ENCODE peak calls at places on chromosome 2, in four cellular contexts. Y is K562, J is endothelial cell of umbilical vein, H is A549. Q is an unnamed sample.

GRCh38 chr2:50727940-50728339 is 304.0 kb downstream of the NRXN1 start:
- DNase-seq in H (no peak), J (no peak), Y (no peak), Q (no peak)

GRCh38 chr2:65456074-65456473 is 23.7 kb upstream of the SPRED2 start:
- DNase-seq in J (no peak), Y (no peak), H (no peak), Q (no peak)

GRCh38 chr2:67234443-67234842 is 162.7 kb upstream of the ETAA1 start:
- DNase-seq in J (peak), Y (no peak), H (peak), Q (peak)

GRCh38 chr2:163044116-163044515 is 205.5 kb upstream of the KCNH7 start:
- DNase-seq in H (peak), Y (no peak), J (no peak), Q (no peak)

GRCh38 chr2:158667567-158667966 is 127.5 kb upstream of the DAPL1 start:
- DNase-seq in J (peak), Y (no peak), H (no peak), Q (no peak)

GRCh38 chr2:151251012-151251411 is 10.7 kb downstream of the RBM43 start:
- DNase-seq in H (no peak), J (no peak), Y (no peak), Q (no peak)

GRCh38 chr2:197950754-197951153 is 146.4 kb downstream of the PLCL1 start:
- DNase-seq in H (no peak), Y (no peak), J (no peak), Q (no peak)

GRCh38 chr2:1705557-1706076 is 38.7 kb downstream of the PXDN start:
- DNase-seq in H (no peak), J (no peak), Y (no peak), Q (no peak)

GRCh38 chr2:128145651-128146050 is 54.7 kb downstream of the UGGT1 start:
- DNase-seq in J (peak), Y (no peak), H (no peak), Q (no peak)

GRCh38 chr2:8126783-8127182 is 555.1 kb upstream of the ID2 start:
- DNase-seq in Y (no peak), H (no peak), J (no peak), Q (no peak)

GRCh38 chr2:7118606-7119503 is 201.6 kb downstream of the RNF144A start:
- DNase-seq in J (no peak), Y (peak), H (peak), Q (peak)
- TF ChIP-seq CTCF in J (no peak), Y (peak), H (peak), Q (peak)

DNA sequence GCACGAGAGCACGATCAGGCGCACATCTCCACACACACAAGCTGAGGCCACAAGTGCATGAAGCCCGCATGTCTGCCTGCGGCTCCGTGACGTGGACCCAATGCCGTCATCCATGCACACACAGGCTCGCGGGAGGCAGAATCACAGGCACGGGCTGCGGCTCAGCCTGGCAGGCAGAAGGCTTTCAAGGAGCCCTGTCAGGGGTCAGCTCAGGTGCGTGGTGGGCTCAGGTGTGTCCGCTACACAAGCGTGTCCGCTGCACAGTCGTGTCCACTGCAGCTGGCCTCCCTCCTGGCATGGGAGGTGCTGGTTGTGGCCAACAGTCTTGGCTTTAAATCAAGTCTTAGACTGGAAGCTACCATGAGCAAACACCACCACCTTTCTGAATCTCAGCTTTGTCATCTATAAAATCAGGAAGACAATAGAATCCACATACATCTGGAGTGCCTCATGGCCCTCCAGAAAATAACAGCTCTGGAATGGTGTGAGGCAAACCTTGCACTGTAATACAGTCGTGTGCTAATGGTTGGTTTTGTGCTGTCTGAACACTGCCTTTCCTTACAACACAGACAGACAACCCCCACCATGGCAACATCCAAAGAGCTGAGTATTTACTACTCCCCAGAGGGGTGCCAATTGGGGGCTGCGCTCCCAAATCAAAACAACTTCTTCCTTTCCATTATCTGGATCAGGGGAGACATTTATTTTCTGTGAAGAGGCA is 210.1 kb downstream of the NDUFA10 start:
- DNase-seq in H (no peak), J (no peak), Y (no peak), Q (no peak)
- TF ChIP-seq MYC in H (no peak), J (no peak), Y (no peak), Q (no peak)

GRCh38 chr2:200419325-200419724 is 90.5 kb downstream of the KCTD18 start:
- DNase-seq in H (no peak), Y (no peak), J (peak), Q (no peak)

GRCh38 chr2:200418399-200418798 is 91.5 kb downstream of the KCTD18 start:
- DNase-seq in H (no peak), J (no peak), Y (no peak), Q (no peak)

GRCh38 chr2:200415455-200415854 is 94.4 kb downstream of the KCTD18 start:
- DNase-seq in H (no peak), Y (no peak), J (no peak), Q (no peak)

GRCh38 chr2:200417389-200417788 is 92.5 kb downstream of the KCTD18 start:
- DNase-seq in Y (no peak), J (no peak), H (no peak), Q (no peak)

DNA sequence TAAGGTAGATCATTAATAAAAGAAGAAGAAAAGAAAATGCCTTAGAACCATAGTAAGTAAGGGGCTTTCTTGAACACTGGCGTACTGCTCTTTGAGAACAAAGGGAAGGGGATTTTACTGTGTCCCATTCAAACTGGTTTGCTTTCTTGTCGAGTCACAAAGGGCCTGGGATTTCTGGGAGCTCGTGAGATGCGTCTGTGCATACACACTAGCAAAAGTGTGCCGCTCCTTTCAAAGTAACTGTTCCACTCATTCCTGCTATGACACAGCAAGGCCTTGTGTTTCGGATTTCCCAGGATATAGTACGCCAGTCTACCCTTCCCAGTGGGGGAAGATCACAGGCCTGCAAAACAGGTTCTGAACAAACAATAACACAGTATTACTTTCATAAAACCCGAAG is 93.0 kb downstream of the KCTD18 start:
- DNase-seq in H (no peak), Y (no peak), J (no peak), Q (no peak)
- H3K4me3 ChIP-seq in H (no peak), Y (no peak), J (no peak), Q (no peak)

GRCh38 chr2:71778514-71779305 is 325.3 kb downstream of the DYSF start:
- DNase-seq in Y (no peak), J (no peak), H (peak), Q (no peak)
- TF ChIP-seq CTCF in Y (no peak), J (no peak), H (peak), Q (no peak)

GRCh38 chr2:54666131-54666637 is 57.3 kb upstream of the EML6 start:
- DNase-seq in H (peak), Y (no peak), J (peak), Q (no peak)
- TF ChIP-seq MYC in H (no peak), Y (no peak), J (no peak), Q (no peak)

GRCh38 chr2:99275882-99276281 is 20.4 kb upstream of the LYG2 start:
- DNase-seq in J (no peak), H (no peak), Y (no peak), Q (no peak)
- H3K4me3 ChIP-seq in J (no peak), H (no peak), Y (no peak), Q (no peak)

DNA sequence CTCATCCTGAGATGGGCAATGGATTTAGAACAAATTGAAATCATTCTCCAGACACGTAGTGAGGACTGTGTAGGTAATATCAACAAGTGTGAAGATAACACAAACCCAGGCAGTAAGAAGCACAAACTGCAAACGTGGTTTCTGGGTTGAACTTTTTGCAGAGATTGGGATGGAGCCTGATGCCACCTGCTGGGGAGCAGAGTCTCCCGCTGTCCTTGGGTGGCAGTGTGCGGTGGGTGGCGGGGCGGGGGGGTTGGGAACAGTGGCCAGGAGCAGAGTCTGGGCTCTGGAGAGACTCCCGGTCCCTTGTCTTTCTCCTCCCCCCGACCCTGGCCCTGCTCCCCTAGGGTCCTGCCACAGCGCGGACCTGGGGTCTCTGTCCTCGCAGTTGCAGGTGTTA is 19.5 kb downstream of the TRAF3IP1 start:
- DNase-seq in Y (no peak), H (peak), J (no peak), Q (peak)
- TF ChIP-seq CTCF in Y (no peak), H (peak), J (no peak), Q (no peak)

DNA sequence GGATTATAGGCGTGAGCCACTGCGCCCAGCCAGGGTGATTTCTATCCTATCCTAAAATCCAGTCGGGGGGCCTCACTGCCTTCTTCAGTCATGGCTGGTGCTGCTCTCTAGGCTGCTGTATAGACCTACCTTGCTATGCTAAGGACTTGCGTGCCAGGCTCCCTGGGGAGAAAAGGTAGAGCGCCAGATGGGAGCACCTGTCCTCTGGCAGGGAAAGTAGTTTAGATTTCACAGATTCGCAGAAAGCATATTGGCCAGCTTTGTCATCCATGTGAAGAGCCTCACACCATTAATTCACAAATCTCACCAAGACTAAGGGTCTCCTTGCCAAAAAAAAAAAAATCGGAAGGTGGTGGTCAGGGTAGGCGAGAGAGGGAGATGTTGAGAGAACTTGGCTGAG is 217.6 kb downstream of the ATAD2B start:
- DNase-seq in J (no peak), Y (no peak), H (no peak), Q (no peak)
- TF ChIP-seq MYC in J (no peak), Y (no peak), H (no peak), Q (no peak)

Q was measured in NB4.